ENCODE peak calls at places on chromosomes 4 and X, in seven cellular contexts. One of them, this sample, is unnamed.

GRCh38 chr4:152308925-152309324 is 227.0 kb downstream of the FBXW7 start:
- DNase-seq in spleen: no peak
- DNase-seq in astrocyte of the cerebellum: no peak
- DNase-seq in osteocyte: no peak
- DNase-seq in cardiac muscle cell: no peak
- DNase-seq in neural progenitor cell: no peak
- DNase-seq in glutamatergic neuron: no peak
- DNase-seq in this sample: no peak

GRCh38 chrX:1673337-1673736 is 58.5 kb downstream of the ASMT start:
- DNase-seq in astrocyte of the cerebellum: no peak
- DNase-seq in cardiac muscle cell: peak
- DNase-seq in neural progenitor cell: peak
- DNase-seq in spleen: peak
- DNase-seq in glutamatergic neuron: no peak
- DNase-seq in osteocyte: no peak
- DNase-seq in this sample: peak

GRCh38 chrX:40531056-40531826 is 49.5 kb upstream of the ATP6AP2 start:
- DNase-seq in osteocyte: no peak
- DNase-seq in spleen: peak
- DNase-seq in glutamatergic neuron: no peak
- DNase-seq in astrocyte of the cerebellum: no peak
- DNase-seq in cardiac muscle cell: no peak
- DNase-seq in neural progenitor cell: peak
- DNase-seq in this sample: no peak

GRCh38 chrX:55135171-55135570 is 46.4 kb downstream of the PAGE2 start:
- DNase-seq in cardiac muscle cell: peak
- DNase-seq in osteocyte: no peak
- DNase-seq in glutamatergic neuron: peak
- DNase-seq in astrocyte of the cerebellum: peak
- DNase-seq in spleen: no peak
- DNase-seq in neural progenitor cell: peak
- DNase-seq in this sample: no peak

GRCh38 chr4:62460329-62460728 is 1260.2 kb downstream of the ADGRL3 start:
- DNase-seq in astrocyte of the cerebellum: no peak
- DNase-seq in osteocyte: no peak
- DNase-seq in glutamatergic neuron: no peak
- DNase-seq in cardiac muscle cell: no peak
- DNase-seq in neural progenitor cell: no peak
- DNase-seq in spleen: no peak
- DNase-seq in this sample: no peak

GRCh38 chr4:8177544-8177943 is 18.9 kb upstream of the ABLIM2 start:
- DNase-seq in neural progenitor cell: no peak
- DNase-seq in osteocyte: no peak
- DNase-seq in spleen: peak
- DNase-seq in glutamatergic neuron: no peak
- DNase-seq in cardiac muscle cell: no peak
- DNase-seq in astrocyte of the cerebellum: no peak
- DNase-seq in this sample: no peak

GRCh38 chrX:110992611-110993010 is 103.4 kb upstream of the PAK3 start:
- DNase-seq in cardiac muscle cell: peak
- DNase-seq in spleen: no peak
- DNase-seq in osteocyte: no peak
- DNase-seq in neural progenitor cell: peak
- DNase-seq in astrocyte of the cerebellum: peak
- DNase-seq in glutamatergic neuron: peak
- DNase-seq in this sample: no peak

GRCh38 chr4:20196476-20196875 is 55.2 kb upstream of the SLIT2 start:
- DNase-seq in spleen: no peak
- DNase-seq in cardiac muscle cell: no peak
- DNase-seq in osteocyte: no peak
- DNase-seq in neural progenitor cell: no peak
- DNase-seq in glutamatergic neuron: no peak
- DNase-seq in astrocyte of the cerebellum: no peak
- DNase-seq in this sample: no peak

GRCh38 chrX:119790977-119791436 is 423 bp downstream of the RPL39 start:
- DNase-seq in cardiac muscle cell: peak
- DNase-seq in spleen: no peak
- DNase-seq in glutamatergic neuron: no peak
- DNase-seq in neural progenitor cell: no peak
- DNase-seq in astrocyte of the cerebellum: peak
- DNase-seq in osteocyte: no peak
- DNase-seq in this sample: no peak

GRCh38 chrX:97538745-97539144 is 655.0 kb downstream of the RPA4 start:
- DNase-seq in cardiac muscle cell: no peak
- DNase-seq in neural progenitor cell: no peak
- DNase-seq in spleen: no peak
- DNase-seq in glutamatergic neuron: no peak
- DNase-seq in astrocyte of the cerebellum: no peak
- DNase-seq in osteocyte: no peak
- DNase-seq in this sample: no peak

GRCh38 chr4:184854673-184855072 is 28.9 kb upstream of the ACSL1 start:
- DNase-seq in spleen: peak
- DNase-seq in neural progenitor cell: no peak
- DNase-seq in cardiac muscle cell: no peak
- DNase-seq in astrocyte of the cerebellum: no peak
- DNase-seq in glutamatergic neuron: no peak
- DNase-seq in osteocyte: peak
- DNase-seq in this sample: no peak

GRCh38 chr4:8573266-8573665 is 6.9 kb upstream of the GPR78 start:
- DNase-seq in spleen: peak
- DNase-seq in glutamatergic neuron: no peak
- DNase-seq in neural progenitor cell: no peak
- DNase-seq in osteocyte: no peak
- DNase-seq in cardiac muscle cell: no peak
- DNase-seq in astrocyte of the cerebellum: no peak
- DNase-seq in this sample: no peak

GRCh38 chrX:135295238-135295943 is 13.9 kb upstream of the ETDC start:
- DNase-seq in glutamatergic neuron: peak
- DNase-seq in cardiac muscle cell: peak
- DNase-seq in osteocyte: no peak
- DNase-seq in astrocyte of the cerebellum: peak
- DNase-seq in spleen: peak
- DNase-seq in neural progenitor cell: peak
- DNase-seq in this sample: no peak

GRCh38 chr4:144644368-144645101 is 1.4 kb upstream of the HHIP start:
- DNase-seq in cardiac muscle cell: no peak
- DNase-seq in glutamatergic neuron: no peak
- DNase-seq in neural progenitor cell: no peak
- DNase-seq in spleen: no peak
- DNase-seq in astrocyte of the cerebellum: no peak
- DNase-seq in osteocyte: no peak
- DNase-seq in this sample: no peak

GRCh38 chr4:128819082-128819742 is 9.7 kb downstream of the JADE1 start:
- DNase-seq in neural progenitor cell: no peak
- DNase-seq in glutamatergic neuron: no peak
- DNase-seq in spleen: no peak
- DNase-seq in cardiac muscle cell: no peak
- DNase-seq in astrocyte of the cerebellum: no peak
- DNase-seq in osteocyte: no peak
- DNase-seq in this sample: no peak

GRCh38 chr4:1449833-1450741 is 43.8 kb upstream of the NKX1-1 start:
- DNase-seq in astrocyte of the cerebellum: no peak
- DNase-seq in neural progenitor cell: no peak
- DNase-seq in cardiac muscle cell: no peak
- DNase-seq in glutamatergic neuron: no peak
- DNase-seq in osteocyte: peak
- DNase-seq in spleen: no peak
- DNase-seq in this sample: peak

GRCh38 chrX:66638591-66639500 is at the start of gene EDA2R:
- DNase-seq in glutamatergic neuron: peak
- DNase-seq in cardiac muscle cell: peak
- DNase-seq in astrocyte of the cerebellum: peak
- DNase-seq in neural progenitor cell: peak
- DNase-seq in osteocyte: no peak
- DNase-seq in spleen: peak
- DNase-seq in this sample: peak

GRCh38 chr4:90357117-90357710 is 230.0 kb downstream of the CCSER1 start:
- DNase-seq in spleen: no peak
- DNase-seq in osteocyte: no peak
- DNase-seq in astrocyte of the cerebellum: peak
- DNase-seq in neural progenitor cell: peak
- DNase-seq in cardiac muscle cell: peak
- DNase-seq in glutamatergic neuron: no peak
- DNase-seq in this sample: no peak

GRCh38 chr4:24547979-24548378 is 36.4 kb downstream of the DHX15 start:
- DNase-seq in glutamatergic neuron: no peak
- DNase-seq in spleen: no peak
- DNase-seq in astrocyte of the cerebellum: no peak
- DNase-seq in neural progenitor cell: no peak
- DNase-seq in osteocyte: no peak
- DNase-seq in cardiac muscle cell: no peak
- DNase-seq in this sample: no peak

GRCh38 chr4:158090323-158090722 is 82.5 kb downstream of the GASK1B start:
- DNase-seq in neural progenitor cell: no peak
- DNase-seq in glutamatergic neuron: no peak
- DNase-seq in spleen: no peak
- DNase-seq in cardiac muscle cell: no peak
- DNase-seq in osteocyte: no peak
- DNase-seq in astrocyte of the cerebellum: peak
- DNase-seq in this sample: no peak

GRCh38 chr4:106334732-106335131 is 18.4 kb downstream of the AIMP1 start:
- DNase-seq in glutamatergic neuron: no peak
- DNase-seq in cardiac muscle cell: no peak
- DNase-seq in astrocyte of the cerebellum: no peak
- DNase-seq in osteocyte: no peak
- DNase-seq in neural progenitor cell: no peak
- DNase-seq in spleen: no peak
- DNase-seq in this sample: no peak

GRCh38 chr4:106340774-106341173 is 24.4 kb downstream of the AIMP1 start:
- DNase-seq in astrocyte of the cerebellum: no peak
- DNase-seq in neural progenitor cell: no peak
- DNase-seq in glutamatergic neuron: no peak
- DNase-seq in osteocyte: no peak
- DNase-seq in cardiac muscle cell: no peak
- DNase-seq in spleen: no peak
- DNase-seq in this sample: no peak

GRCh38 chr4:106338671-106339070 is 22.3 kb downstream of the AIMP1 start:
- DNase-seq in spleen: no peak
- DNase-seq in astrocyte of the cerebellum: no peak
- DNase-seq in cardiac muscle cell: no peak
- DNase-seq in glutamatergic neuron: no peak
- DNase-seq in neural progenitor cell: no peak
- DNase-seq in osteocyte: no peak
- DNase-seq in this sample: no peak

GRCh38 chr4:106333186-106333585 is 16.8 kb downstream of the AIMP1 start:
- DNase-seq in astrocyte of the cerebellum: no peak
- DNase-seq in neural progenitor cell: no peak
- DNase-seq in spleen: no peak
- DNase-seq in glutamatergic neuron: no peak
- DNase-seq in cardiac muscle cell: no peak
- DNase-seq in osteocyte: no peak
- DNase-seq in this sample: no peak

GRCh38 chr4:106337916-106338315 is 21.6 kb downstream of the AIMP1 start:
- DNase-seq in neural progenitor cell: no peak
- DNase-seq in glutamatergic neuron: no peak
- DNase-seq in cardiac muscle cell: no peak
- DNase-seq in spleen: no peak
- DNase-seq in astrocyte of the cerebellum: no peak
- DNase-seq in osteocyte: no peak
- DNase-seq in this sample: no peak
- TF ChIP-seq CTCF in neural progenitor cell: no peak
- TF ChIP-seq CTCF in glutamatergic neuron: no peak
- TF ChIP-seq CTCF in cardiac muscle cell: no peak
- TF ChIP-seq CTCF in spleen: no peak
- TF ChIP-seq CTCF in astrocyte of the cerebellum: no peak
- TF ChIP-seq CTCF in osteocyte: no peak
- TF ChIP-seq CTCF in this sample: no peak

GRCh38 chrX:155065035-155065734 is 5.8 kb downstream of the CMC4 start:
- DNase-seq in glutamatergic neuron: no peak
- DNase-seq in osteocyte: no peak
- DNase-seq in neural progenitor cell: no peak
- DNase-seq in cardiac muscle cell: no peak
- DNase-seq in spleen: no peak
- DNase-seq in astrocyte of the cerebellum: peak
- DNase-seq in this sample: no peak

GRCh38 chrX:155056471-155056870 is 14.5 kb downstream of the CMC4 start:
- DNase-seq in neural progenitor cell: no peak
- DNase-seq in osteocyte: no peak
- DNase-seq in spleen: no peak
- DNase-seq in astrocyte of the cerebellum: no peak
- DNase-seq in cardiac muscle cell: no peak
- DNase-seq in glutamatergic neuron: no peak
- DNase-seq in this sample: no peak

GRCh38 chrX:155056877-155057792 is 13.8 kb downstream of the CMC4 start:
- DNase-seq in spleen: peak
- DNase-seq in osteocyte: no peak
- DNase-seq in glutamatergic neuron: peak
- DNase-seq in astrocyte of the cerebellum: peak
- DNase-seq in neural progenitor cell: peak
- DNase-seq in cardiac muscle cell: peak
- DNase-seq in this sample: no peak

GRCh38 chrX:155061770-155062169 is 9.2 kb downstream of the CMC4 start:
- DNase-seq in cardiac muscle cell: no peak
- DNase-seq in neural progenitor cell: no peak
- DNase-seq in spleen: no peak
- DNase-seq in glutamatergic neuron: no peak
- DNase-seq in osteocyte: no peak
- DNase-seq in astrocyte of the cerebellum: no peak
- DNase-seq in this sample: no peak
- TF ChIP-seq CTCF in cardiac muscle cell: no peak
- TF ChIP-seq CTCF in neural progenitor cell: no peak
- TF ChIP-seq CTCF in spleen: no peak
- TF ChIP-seq CTCF in glutamatergic neuron: no peak
- TF ChIP-seq CTCF in osteocyte: no peak
- TF ChIP-seq CTCF in astrocyte of the cerebellum: no peak
- TF ChIP-seq CTCF in this sample: no peak

GRCh38 chrX:47158131-47158530 is 13.1 kb downstream of the RBM10 start:
- DNase-seq in osteocyte: no peak
- DNase-seq in glutamatergic neuron: no peak
- DNase-seq in cardiac muscle cell: no peak
- DNase-seq in neural progenitor cell: no peak
- DNase-seq in spleen: peak
- DNase-seq in astrocyte of the cerebellum: no peak
- DNase-seq in this sample: no peak
- TF ChIP-seq CTCF in osteocyte: no peak
- TF ChIP-seq CTCF in glutamatergic neuron: peak
- TF ChIP-seq CTCF in cardiac muscle cell: no peak
- TF ChIP-seq CTCF in neural progenitor cell: no peak
- TF ChIP-seq CTCF in spleen: no peak
- TF ChIP-seq CTCF in astrocyte of the cerebellum: no peak
- TF ChIP-seq CTCF in this sample: no peak

GRCh38 chrX:77160301-77160700 is 286.9 kb upstream of the FGF16 start:
- DNase-seq in neural progenitor cell: peak
- DNase-seq in osteocyte: no peak
- DNase-seq in astrocyte of the cerebellum: no peak
- DNase-seq in cardiac muscle cell: no peak
- DNase-seq in spleen: peak
- DNase-seq in glutamatergic neuron: peak
- DNase-seq in this sample: no peak
- TF ChIP-seq CTCF in neural progenitor cell: peak
- TF ChIP-seq CTCF in osteocyte: peak
- TF ChIP-seq CTCF in astrocyte of the cerebellum: peak
- TF ChIP-seq CTCF in cardiac muscle cell: no peak
- TF ChIP-seq CTCF in spleen: peak
- TF ChIP-seq CTCF in glutamatergic neuron: no peak
- TF ChIP-seq CTCF in this sample: peak

GRCh38 chrX:139429913-139430312 is 100.6 kb upstream of the F9 start:
- DNase-seq in osteocyte: no peak
- DNase-seq in neural progenitor cell: peak
- DNase-seq in glutamatergic neuron: no peak
- DNase-seq in cardiac muscle cell: peak
- DNase-seq in astrocyte of the cerebellum: peak
- DNase-seq in spleen: no peak
- DNase-seq in this sample: no peak
- TF ChIP-seq CTCF in osteocyte: no peak
- TF ChIP-seq CTCF in neural progenitor cell: peak
- TF ChIP-seq CTCF in glutamatergic neuron: no peak
- TF ChIP-seq CTCF in cardiac muscle cell: no peak
- TF ChIP-seq CTCF in astrocyte of the cerebellum: peak
- TF ChIP-seq CTCF in spleen: no peak
- TF ChIP-seq CTCF in this sample: no peak